ENCODE peak calls at places on chromosomes 13 and 19, in eight cellular contexts. One of them, this sample, is unnamed.

GRCh38 chr13:79631260-79631659 is 150.3 kb downstream of the NDFIP2 start:
- DNase-seq in uterus: no peak
- DNase-seq in cardiac muscle cell: peak; percentile 79
- DNase-seq in SK-N-SH: no peak
- DNase-seq in GM23248: peak; percentile 94
- DNase-seq in CD4-positive, CD25-positive, alpha-beta regulatory T cell: no peak
- DNase-seq in neural progenitor cell: no peak
- DNase-seq in tibial artery: no peak
- DNase-seq in this sample: no peak

GRCh38 chr13:25692156-25692555 is 320.4 kb downstream of the ATP8A2 start:
- DNase-seq in uterus: no peak
- DNase-seq in cardiac muscle cell: no peak
- DNase-seq in SK-N-SH: no peak
- DNase-seq in GM23248: no peak
- DNase-seq in CD4-positive, CD25-positive, alpha-beta regulatory T cell: no peak
- DNase-seq in neural progenitor cell: peak; percentile 45
- DNase-seq in tibial artery: no peak
- DNase-seq in this sample: no peak

GRCh38 chr19:54432144-54432738 is 16.8 kb upstream of the LENG8 start:
- DNase-seq in uterus: no peak
- DNase-seq in cardiac muscle cell: no peak
- DNase-seq in SK-N-SH: no peak
- DNase-seq in GM23248: no peak
- DNase-seq in CD4-positive, CD25-positive, alpha-beta regulatory T cell: no peak
- DNase-seq in neural progenitor cell: no peak
- DNase-seq in tibial artery: no peak
- DNase-seq in this sample: no peak

GRCh38 chr13:80444240-80445015 is 103.5 kb upstream of the SPRY2 start:
- DNase-seq in uterus: no peak
- DNase-seq in cardiac muscle cell: no peak
- DNase-seq in SK-N-SH: no peak
- DNase-seq in GM23248: no peak
- DNase-seq in CD4-positive, CD25-positive, alpha-beta regulatory T cell: no peak
- DNase-seq in neural progenitor cell: no peak
- DNase-seq in tibial artery: no peak
- DNase-seq in this sample: no peak

GRCh38 chr19:47319923-47320871 is 10.5 kb downstream of the C5AR1 start:
- DNase-seq in uterus: no peak
- DNase-seq in cardiac muscle cell: no peak
- DNase-seq in SK-N-SH: no peak
- DNase-seq in GM23248: no peak
- DNase-seq in CD4-positive, CD25-positive, alpha-beta regulatory T cell: no peak
- DNase-seq in neural progenitor cell: no peak
- DNase-seq in tibial artery: no peak
- DNase-seq in this sample: no peak

GRCh38 chr13:93805736-93806135 is 579.1 kb downstream of the GPC6 start:
- DNase-seq in uterus: no peak
- DNase-seq in cardiac muscle cell: no peak
- DNase-seq in SK-N-SH: no peak
- DNase-seq in GM23248: no peak
- DNase-seq in CD4-positive, CD25-positive, alpha-beta regulatory T cell: no peak
- DNase-seq in neural progenitor cell: peak; percentile 66
- DNase-seq in tibial artery: no peak
- DNase-seq in this sample: no peak

GRCh38 chr19:45681391-45682015 is 10.2 kb downstream of the SNRPD2 start:
- DNase-seq in uterus: peak; percentile 82
- DNase-seq in cardiac muscle cell: peak; percentile 82
- DNase-seq in SK-N-SH: peak; percentile 91
- DNase-seq in GM23248: peak; percentile 88
- DNase-seq in CD4-positive, CD25-positive, alpha-beta regulatory T cell: peak; percentile 79
- DNase-seq in neural progenitor cell: peak; percentile 85
- DNase-seq in tibial artery: peak; percentile 93
- DNase-seq in this sample: peak; percentile 81

GRCh38 chr13:27309401-27309958 is 38.9 kb downstream of the RASL11A start:
- DNase-seq in uterus: no peak
- DNase-seq in cardiac muscle cell: no peak
- DNase-seq in SK-N-SH: no peak
- DNase-seq in GM23248: no peak
- DNase-seq in CD4-positive, CD25-positive, alpha-beta regulatory T cell: no peak
- DNase-seq in neural progenitor cell: no peak
- DNase-seq in tibial artery: no peak
- DNase-seq in this sample: no peak

GRCh38 chr13:26914148-26914547 is 153.6 kb upstream of the GPR12 start:
- DNase-seq in uterus: no peak
- DNase-seq in cardiac muscle cell: no peak
- DNase-seq in SK-N-SH: no peak
- DNase-seq in GM23248: no peak
- DNase-seq in CD4-positive, CD25-positive, alpha-beta regulatory T cell: no peak
- DNase-seq in neural progenitor cell: no peak
- DNase-seq in tibial artery: no peak
- DNase-seq in this sample: no peak

GRCh38 chr13:41352935-41353801 is 42.1 kb downstream of the NAA16 start:
- DNase-seq in uterus: no peak
- DNase-seq in cardiac muscle cell: peak; percentile 67
- DNase-seq in SK-N-SH: peak; percentile 55
- DNase-seq in GM23248: peak; percentile 49
- DNase-seq in CD4-positive, CD25-positive, alpha-beta regulatory T cell: peak; percentile 45
- DNase-seq in neural progenitor cell: peak; percentile 37
- DNase-seq in tibial artery: no peak
- DNase-seq in this sample: no peak

GRCh38 chr13:28819046-28819747 is 942 bp upstream of the MTUS2 start:
- DNase-seq in uterus: no peak
- DNase-seq in cardiac muscle cell: peak; percentile 37
- DNase-seq in SK-N-SH: no peak
- DNase-seq in GM23248: peak; percentile 56
- DNase-seq in CD4-positive, CD25-positive, alpha-beta regulatory T cell: no peak
- DNase-seq in neural progenitor cell: peak; percentile 68
- DNase-seq in tibial artery: no peak
- DNase-seq in this sample: no peak

GRCh38 chr13:114152831-114153371 is 20.5 kb upstream of the RASA3 start:
- DNase-seq in uterus: no peak
- DNase-seq in cardiac muscle cell: peak; percentile 91
- DNase-seq in SK-N-SH: no peak
- DNase-seq in GM23248: peak; percentile 12
- DNase-seq in CD4-positive, CD25-positive, alpha-beta regulatory T cell: no peak
- DNase-seq in neural progenitor cell: peak; percentile 44
- DNase-seq in tibial artery: no peak
- DNase-seq in this sample: no peak

GRCh38 chr13:35832551-35832950 is 298.6 kb downstream of the DCLK1 start:
- DNase-seq in uterus: no peak
- DNase-seq in cardiac muscle cell: no peak
- DNase-seq in SK-N-SH: no peak
- DNase-seq in GM23248: no peak
- DNase-seq in CD4-positive, CD25-positive, alpha-beta regulatory T cell: no peak
- DNase-seq in neural progenitor cell: no peak
- DNase-seq in tibial artery: no peak
- DNase-seq in this sample: no peak

GRCh38 chr13:27038323-27038722 is 133.3 kb downstream of the USP12 start:
- DNase-seq in uterus: no peak
- DNase-seq in cardiac muscle cell: peak; percentile 81
- DNase-seq in SK-N-SH: no peak
- DNase-seq in GM23248: peak; percentile 87
- DNase-seq in CD4-positive, CD25-positive, alpha-beta regulatory T cell: no peak
- DNase-seq in neural progenitor cell: no peak
- DNase-seq in tibial artery: no peak
- DNase-seq in this sample: no peak

GRCh38 chr13:112767506-112768471 is 78.0 kb downstream of the ATP11A start:
- DNase-seq in uterus: no peak
- DNase-seq in cardiac muscle cell: no peak
- DNase-seq in SK-N-SH: no peak
- DNase-seq in GM23248: no peak
- DNase-seq in CD4-positive, CD25-positive, alpha-beta regulatory T cell: no peak
- DNase-seq in neural progenitor cell: no peak
- DNase-seq in tibial artery: peak; percentile 75
- DNase-seq in this sample: peak; percentile 72

GRCh38 chr19:53908106-53908932 is 759 bp upstream of the CACNG7 start:
- DNase-seq in uterus: peak; percentile 26
- DNase-seq in cardiac muscle cell: peak; percentile 79
- DNase-seq in SK-N-SH: peak; percentile 89
- DNase-seq in GM23248: peak; percentile 56
- DNase-seq in CD4-positive, CD25-positive, alpha-beta regulatory T cell: no peak
- DNase-seq in neural progenitor cell: peak; percentile 88
- DNase-seq in tibial artery: no peak
- DNase-seq in this sample: no peak

GRCh38 chr13:112679381-112679780 is 10.5 kb upstream of the ATP11A start:
- DNase-seq in uterus: peak; percentile 10
- DNase-seq in cardiac muscle cell: no peak
- DNase-seq in SK-N-SH: no peak
- DNase-seq in GM23248: no peak
- DNase-seq in CD4-positive, CD25-positive, alpha-beta regulatory T cell: no peak
- DNase-seq in neural progenitor cell: no peak
- DNase-seq in tibial artery: no peak
- DNase-seq in this sample: no peak

GRCh38 chr13:32234914-32235313 is 80.2 kb downstream of the ZAR1L start:
- DNase-seq in uterus: no peak
- DNase-seq in cardiac muscle cell: peak; percentile 13
- DNase-seq in SK-N-SH: no peak
- DNase-seq in GM23248: no peak
- DNase-seq in CD4-positive, CD25-positive, alpha-beta regulatory T cell: no peak
- DNase-seq in neural progenitor cell: no peak
- DNase-seq in tibial artery: no peak
- DNase-seq in this sample: no peak

GRCh38 chr13:96925466-96925865 is 68.8 kb downstream of the OXGR1 start:
- DNase-seq in uterus: no peak
- DNase-seq in cardiac muscle cell: no peak
- DNase-seq in SK-N-SH: no peak
- DNase-seq in GM23248: no peak
- DNase-seq in CD4-positive, CD25-positive, alpha-beta regulatory T cell: no peak
- DNase-seq in neural progenitor cell: no peak
- DNase-seq in tibial artery: no peak
- DNase-seq in this sample: no peak

GRCh38 chr13:48797127-48797526 is 143.4 kb downstream of the CYSLTR2 start:
- DNase-seq in uterus: no peak
- DNase-seq in cardiac muscle cell: no peak
- DNase-seq in SK-N-SH: no peak
- DNase-seq in GM23248: no peak
- DNase-seq in CD4-positive, CD25-positive, alpha-beta regulatory T cell: no peak
- DNase-seq in neural progenitor cell: no peak
- DNase-seq in tibial artery: no peak
- DNase-seq in this sample: no peak

GRCh38 chr13:99310382-99311031 is 3.3 kb upstream of the GPR183 start:
- DNase-seq in uterus: no peak
- DNase-seq in cardiac muscle cell: peak; percentile 54
- DNase-seq in SK-N-SH: peak; percentile 25
- DNase-seq in GM23248: peak; percentile 89
- DNase-seq in CD4-positive, CD25-positive, alpha-beta regulatory T cell: no peak
- DNase-seq in neural progenitor cell: no peak
- DNase-seq in tibial artery: no peak
- DNase-seq in this sample: no peak

GRCh38 chr19:6264803-6265202 is 15.0 kb downstream of the MLLT1 start:
- DNase-seq in uterus: no peak
- DNase-seq in cardiac muscle cell: no peak
- DNase-seq in SK-N-SH: no peak
- DNase-seq in GM23248: no peak
- DNase-seq in CD4-positive, CD25-positive, alpha-beta regulatory T cell: no peak
- DNase-seq in neural progenitor cell: no peak
- DNase-seq in tibial artery: no peak
- DNase-seq in this sample: no peak
- H3K36me3 ChIP-seq in uterus: no peaks in the 10 kb centered on the region
- H3K36me3 ChIP-seq in cardiac muscle cell: peaks cover 5% of the 10 kb centered on the region
- H3K36me3 ChIP-seq in SK-N-SH: peaks cover 33% of the 10 kb centered on the region
- H3K36me3 ChIP-seq in GM23248: peaks cover 10% of the 10 kb centered on the region
- H3K36me3 ChIP-seq in CD4-positive, CD25-positive, alpha-beta regulatory T cell: peaks cover 38% of the 10 kb centered on the region
- H3K36me3 ChIP-seq in neural progenitor cell: no peaks in the 10 kb centered on the region
- H3K36me3 ChIP-seq in tibial artery: peaks cover 25% of the 10 kb centered on the region
- H3K36me3 ChIP-seq in this sample: peaks cover 55% of the 10 kb centered on the region

GRCh38 chr13:72435251-72435650 is 292.2 kb downstream of the MZT1 start:
- DNase-seq in uterus: no peak
- DNase-seq in cardiac muscle cell: no peak
- DNase-seq in SK-N-SH: no peak
- DNase-seq in GM23248: no peak
- DNase-seq in CD4-positive, CD25-positive, alpha-beta regulatory T cell: no peak
- DNase-seq in neural progenitor cell: no peak
- DNase-seq in tibial artery: no peak
- DNase-seq in this sample: no peak
- H3K27ac ChIP-seq in uterus: no peak overlapping the region
- H3K27ac ChIP-seq in cardiac muscle cell: no peak overlapping the region
- H3K27ac ChIP-seq in SK-N-SH: no peak overlapping the region
- H3K27ac ChIP-seq in GM23248: no peak overlapping the region
- H3K27ac ChIP-seq in CD4-positive, CD25-positive, alpha-beta regulatory T cell: no peak overlapping the region
- H3K27ac ChIP-seq in neural progenitor cell: no peak overlapping the region
- H3K27ac ChIP-seq in tibial artery: no peak overlapping the region
- H3K27ac ChIP-seq in this sample: no peak overlapping the region

DNA sequence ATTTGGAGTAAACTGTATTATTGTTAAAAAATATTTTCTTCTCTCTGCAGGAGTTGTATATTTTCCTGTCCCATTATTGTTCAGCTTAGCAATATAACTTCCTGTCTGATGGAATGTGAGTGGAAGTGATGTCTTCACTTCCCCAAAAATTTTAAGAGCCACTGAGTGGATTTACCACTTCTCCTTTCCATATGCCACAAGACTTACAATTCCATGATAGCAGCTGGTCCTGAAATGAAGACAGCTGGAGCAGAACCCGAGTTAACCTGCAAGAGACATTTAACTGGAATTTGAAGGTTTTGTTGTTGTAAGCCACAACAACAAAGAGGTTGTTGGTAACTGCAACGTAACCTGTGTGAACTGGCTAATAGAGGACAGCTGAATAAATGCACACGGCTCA is 23.4 kb upstream of the TBC1D4 start:
- DNase-seq in uterus: no peak
- DNase-seq in cardiac muscle cell: no peak
- DNase-seq in SK-N-SH: no peak
- DNase-seq in GM23248: no peak
- DNase-seq in CD4-positive, CD25-positive, alpha-beta regulatory T cell: no peak
- DNase-seq in neural progenitor cell: no peak
- DNase-seq in tibial artery: no peak
- DNase-seq in this sample: no peak
- H3K4me1 ChIP-seq in uterus: no peaks in the 10 kb centered on the region
- H3K4me1 ChIP-seq in cardiac muscle cell: no peaks in the 10 kb centered on the region
- H3K4me1 ChIP-seq in SK-N-SH: no peaks in the 10 kb centered on the region
- H3K4me1 ChIP-seq in GM23248: no peaks in the 10 kb centered on the region
- H3K4me1 ChIP-seq in CD4-positive, CD25-positive, alpha-beta regulatory T cell: no peaks in the 10 kb centered on the region
- H3K4me1 ChIP-seq in neural progenitor cell: no peaks in the 10 kb centered on the region
- H3K4me1 ChIP-seq in tibial artery: no peaks in the 10 kb centered on the region
- H3K4me1 ChIP-seq in this sample: no peaks in the 10 kb centered on the region

GRCh38 chr13:24456396-24456795 is 56.2 kb downstream of the PARP4 start:
- DNase-seq in uterus: no peak
- DNase-seq in cardiac muscle cell: no peak
- DNase-seq in SK-N-SH: no peak
- DNase-seq in GM23248: no peak
- DNase-seq in CD4-positive, CD25-positive, alpha-beta regulatory T cell: no peak
- DNase-seq in neural progenitor cell: no peak
- DNase-seq in tibial artery: no peak
- DNase-seq in this sample: no peak

GRCh38 chr13:24459234-24459633 is 53.3 kb downstream of the PARP4 start:
- DNase-seq in uterus: no peak
- DNase-seq in cardiac muscle cell: peak; percentile 87
- DNase-seq in SK-N-SH: no peak
- DNase-seq in GM23248: peak; percentile 88
- DNase-seq in CD4-positive, CD25-positive, alpha-beta regulatory T cell: no peak
- DNase-seq in neural progenitor cell: no peak
- DNase-seq in tibial artery: no peak
- DNase-seq in this sample: no peak

GRCh38 chr13:24458736-24459135 is 53.8 kb downstream of the PARP4 start:
- DNase-seq in uterus: no peak
- DNase-seq in cardiac muscle cell: peak; percentile 52
- DNase-seq in SK-N-SH: no peak
- DNase-seq in GM23248: no peak
- DNase-seq in CD4-positive, CD25-positive, alpha-beta regulatory T cell: no peak
- DNase-seq in neural progenitor cell: no peak
- DNase-seq in tibial artery: no peak
- DNase-seq in this sample: no peak

GRCh38 chr13:24452044-24452443 is 60.5 kb downstream of the PARP4 start:
- DNase-seq in uterus: no peak
- DNase-seq in cardiac muscle cell: no peak
- DNase-seq in SK-N-SH: no peak
- DNase-seq in GM23248: no peak
- DNase-seq in CD4-positive, CD25-positive, alpha-beta regulatory T cell: no peak
- DNase-seq in neural progenitor cell: no peak
- DNase-seq in tibial artery: no peak
- DNase-seq in this sample: no peak

GRCh38 chr13:24454100-24454499 is 58.5 kb downstream of the PARP4 start:
- DNase-seq in uterus: no peak
- DNase-seq in cardiac muscle cell: no peak
- DNase-seq in SK-N-SH: no peak
- DNase-seq in GM23248: no peak
- DNase-seq in CD4-positive, CD25-positive, alpha-beta regulatory T cell: no peak
- DNase-seq in neural progenitor cell: no peak
- DNase-seq in tibial artery: no peak
- DNase-seq in this sample: no peak
- H3K36me3 ChIP-seq in uterus: no peaks in the 10 kb centered on the region
- H3K36me3 ChIP-seq in cardiac muscle cell: peaks cover 29% of the 10 kb centered on the region
- H3K36me3 ChIP-seq in SK-N-SH: peaks cover 62% of the 10 kb centered on the region
- H3K36me3 ChIP-seq in GM23248: peaks cover 52% of the 10 kb centered on the region
- H3K36me3 ChIP-seq in CD4-positive, CD25-positive, alpha-beta regulatory T cell: peaks cover 83% of the 10 kb centered on the region
- H3K36me3 ChIP-seq in neural progenitor cell: peaks cover 6% of the 10 kb centered on the region
- H3K36me3 ChIP-seq in tibial artery: peaks cover 78% of the 10 kb centered on the region
- H3K36me3 ChIP-seq in this sample: no peaks in the 10 kb centered on the region

This sample was measured in Peyer's patch.